ENCODE peak calls at places on chromosomes 12 and 14, in nine cellular contexts. N is transverse colon, K is GM04503, S is NCI-H1694, Z is T follicular helper cell, V is fibroblast of pulmonary artery, C is Calu3, I is left ventricle myocardium inferior, J is C1 segment of cervical spinal cord. U is an unnamed sample.

GRCh38 chr12:53105256-53105655 is 2.0 kb downstream of the SOAT2 start:
- DNase-seq in V (no peak), N (no peak), K (no peak), I (no peak), C (no peak), S (no peak), Z (no peak), J (no peak), U (peak)

GRCh38 chr14:69092840-69093422 is 60.0 kb downstream of the DCAF5 start:
- DNase-seq in I (no peak), S (no peak), J (no peak), V (no peak), K (no peak), N (no peak), Z (no peak), C (no peak), U (no peak)

GRCh38 chr14:58540693-58541092 is 97.1 kb upstream of the DACT1 start:
- DNase-seq in S (no peak), N (no peak), I (no peak), J (no peak), C (no peak), Z (no peak), K (no peak), V (no peak), U (no peak)

GRCh38 chr12:54412786-54413185 is 6.3 kb downstream of the ITGA5 start:
- DNase-seq in Z (no peak), J (no peak), K (no peak), S (no peak), C (no peak), N (no peak), V (no peak), I (no peak), U (no peak)

GRCh38 chr14:103284574-103285467 is 49.2 kb upstream of the EIF5 start:
- DNase-seq in S (no peak), I (no peak), K (no peak), J (no peak), V (peak), Z (no peak), C (peak), N (no peak), U (no peak)

GRCh38 chr14:100605706-100606686 is 18.8 kb upstream of the BEGAIN start:
- DNase-seq in J (no peak), S (no peak), K (no peak), I (no peak), N (no peak), Z (no peak), V (peak), C (no peak), U (no peak)

GRCh38 chr12:13534645-13535398 is 338.3 kb downstream of the EMP1 start:
- DNase-seq in N (peak), Z (no peak), S (peak), I (peak), V (peak), K (no peak), C (peak), J (peak), U (peak)

GRCh38 chr14:41302776-41303175 is 303.9 kb upstream of the LRFN5 start:
- DNase-seq in K (no peak), Z (no peak), S (no peak), N (no peak), V (no peak), I (no peak), J (no peak), C (no peak), U (no peak)

GRCh38 chr12:52203126-52203921 is 11.5 kb upstream of the KRT80 start:
- DNase-seq in S (peak), V (peak), K (peak), Z (no peak), C (peak), I (peak), J (no peak), N (peak), U (no peak)

GRCh38 chr12:132319359-132319950 is 9.9 kb downstream of the GALNT9 start:
- DNase-seq in C (no peak), J (no peak), K (no peak), Z (no peak), I (no peak), S (no peak), V (no peak), N (no peak), U (no peak)

GRCh38 chr12:71694099-71694820 is 8.4 kb downstream of the TMEM19 start:
- DNase-seq in I (no peak), C (no peak), Z (no peak), S (no peak), K (no peak), J (no peak), V (no peak), N (peak), U (peak)

GRCh38 chr12:82314406-82314892 is 43.7 kb downstream of the CCDC59 start:
- DNase-seq in I (no peak), C (peak), V (no peak), S (no peak), N (peak), Z (no peak), J (no peak), K (no peak), U (peak)

GRCh38 chr12:109824731-109825130 is 8.5 kb downstream of the TRPV4 start:
- DNase-seq in I (no peak), J (no peak), V (no peak), C (no peak), S (no peak), N (no peak), Z (no peak), K (no peak), U (no peak)

GRCh38 chr12:66662729-66663128 is 16.1 kb downstream of the GRIP1 start:
- DNase-seq in C (no peak), S (peak), I (no peak), J (no peak), V (peak), K (peak), Z (no peak), N (no peak), U (no peak)

GRCh38 chr14:91374897-91375747 is 42.5 kb downstream of the CCDC88C start:
- DNase-seq in C (no peak), Z (no peak), J (peak), I (no peak), S (peak), N (no peak), V (no peak), K (no peak), U (no peak)

GRCh38 chr14:37114559-37114958 is 57.8 kb downstream of the SLC25A21 start:
- DNase-seq in J (no peak), I (no peak), K (no peak), N (no peak), S (no peak), V (no peak), C (no peak), Z (no peak), U (no peak)

GRCh38 chr14:101187816-101188570 is 284.5 kb upstream of the RTL1 start:
- DNase-seq in C (no peak), I (no peak), J (no peak), N (no peak), S (no peak), Z (no peak), V (no peak), K (no peak), U (no peak)

GRCh38 chr14:105690671-105691070 is 164.3 kb downstream of the TMEM121 start:
- DNase-seq in S (no peak), V (no peak), Z (no peak), J (no peak), N (no peak), C (no peak), I (no peak), K (no peak), U (no peak)

GRCh38 chr14:61269321-61270083 is 11.6 kb downstream of the TMEM30B start:
- DNase-seq in Z (peak), J (peak), S (peak), V (peak), K (no peak), C (peak), I (peak), N (peak), U (peak)

GRCh38 chr12:685388-685787 is 22.1 kb upstream of the NINJ2 start:
- DNase-seq in Z (peak), V (peak), K (no peak), S (no peak), J (no peak), I (no peak), N (peak), C (no peak), U (peak)

GRCh38 chr12:11981174-11981733 is 89.5 kb upstream of the BCL2L14 start:
- DNase-seq in Z (peak), V (peak), N (no peak), K (no peak), C (no peak), I (no peak), S (no peak), J (no peak), U (no peak)

GRCh38 chr12:117235261-117235660 is 45.0 kb upstream of the FBXO21 start:
- DNase-seq in C (no peak), S (no peak), J (no peak), I (no peak), V (no peak), K (no peak), Z (no peak), N (no peak), U (no peak)

GRCh38 chr12:58186914-58187313 is 245.5 kb downstream of the ATP23 start:
- DNase-seq in K (no peak), V (no peak), C (no peak), J (no peak), N (no peak), I (no peak), Z (no peak), S (no peak), U (no peak)

GRCh38 chr12:1630081-1630826 is 1.2 kb downstream of the WNT5B start:
- DNase-seq in V (no peak), S (peak), K (no peak), N (peak), I (peak), C (peak), Z (no peak), J (no peak), U (peak)

GRCh38 chr12:95601626-95602025 is 50.4 kb upstream of the USP44 start:
- DNase-seq in Z (no peak), S (no peak), K (no peak), J (no peak), V (no peak), C (no peak), N (no peak), I (no peak), U (no peak)

GRCh38 chr12:27521066-27521465 is 2.9 kb upstream of the PPFIBP1 start:
- DNase-seq in J (no peak), K (no peak), N (no peak), Z (no peak), C (no peak), V (peak), S (no peak), I (peak), U (no peak)

GRCh38 chr12:32496946-32497345 is 97.6 kb downstream of the FGD4 start:
- DNase-seq in Z (no peak), C (no peak), S (no peak), K (no peak), J (no peak), I (no peak), N (no peak), V (no peak), U (no peak)

GRCh38 chr12:69154585-69155363 is 84.6 kb upstream of the CPSF6 start:
- DNase-seq in Z (peak), J (no peak), N (peak), C (peak), I (peak), V (peak), S (peak), K (no peak), U (peak)

GRCh38 chr12:48979602-48980388 is 1.7 kb downstream of the WNT1 start:
- DNase-seq in Z (no peak), C (no peak), S (no peak), V (no peak), J (no peak), K (no peak), I (no peak), N (peak), U (no peak)

GRCh38 chr12:132801741-132802140 is 26.9 kb downstream of the GOLGA3 start:
- DNase-seq in N (no peak), Z (no peak), K (no peak), S (no peak), C (no peak), J (no peak), I (no peak), V (no peak), U (no peak)

GRCh38 chr12:8960185-8960584 is 10.7 kb upstream of the M6PR start:
- DNase-seq in S (no peak), N (no peak), I (no peak), V (no peak), Z (no peak), J (no peak), K (no peak), C (no peak), U (no peak)

GRCh38 chr14:75340921-75341320 is 62.3 kb downstream of the FOS start:
- DNase-seq in K (no peak), Z (no peak), V (peak), S (no peak), I (peak), C (no peak), N (peak), J (peak), U (peak)

GRCh38 chr14:68544150-68544892 is 248.5 kb downstream of the ZFP36L1 start:
- DNase-seq in S (no peak), K (peak), C (no peak), I (peak), Z (no peak), J (no peak), V (peak), N (peak), U (peak)